ENCODE peak calls at places on chromosomes 5 and 9, in seven cellular contexts. G, V, P, L, U, K and J are unnamed samples.

GRCh38 chr9:16726023-16726422 is 144.4 kb downstream of the BNC2 start:
- DNase-seq in G (no peak), V (peak), P (no peak), L (peak), U (no peak), K (no peak), J (no peak)

GRCh38 chr5:91302335-91302734 is 80.8 kb downstream of the ARRDC3 start:
- DNase-seq in G (no peak), V (no peak), P (no peak), L (peak), U (no peak), K (no peak), J (no peak)

GRCh38 chr5:53071738-53072137 is 37.8 kb downstream of the MOCS2 start:
- DNase-seq in G (no peak), V (no peak), P (no peak), L (no peak), U (no peak), K (no peak), J (no peak)

GRCh38 chr5:149125386-149125891 is 15.9 kb upstream of the ABLIM3 start:
- DNase-seq in G (no peak), V (peak), P (peak), L (peak), U (no peak), K (no peak), J (no peak)

GRCh38 chr9:114883709-114884108 is 46.7 kb downstream of the TNFSF8 start:
- DNase-seq in G (no peak), V (no peak), P (no peak), L (no peak), U (no peak), K (no peak), J (no peak)

GRCh38 chr5:68264024-68264956 is 48.7 kb downstream of the PIK3R1 start:
- DNase-seq in G (no peak), V (no peak), P (peak), L (no peak), U (no peak), K (no peak), J (no peak)

GRCh38 chr9:78566948-78567675 is 270.2 kb downstream of the PSAT1 start:
- DNase-seq in G (no peak), V (peak), P (no peak), L (no peak), U (no peak), K (no peak), J (no peak)

GRCh38 chr5:126360467-126360866 is 62.7 kb upstream of the GRAMD2B start:
- DNase-seq in G (no peak), V (no peak), P (no peak), L (no peak), U (no peak), K (no peak), J (no peak)

GRCh38 chr5:148949871-148950863 is 112.7 kb downstream of the SH3TC2 start:
- DNase-seq in G (no peak), V (peak), P (no peak), L (no peak), U (no peak), K (peak), J (no peak)

GRCh38 chr5:103938151-103938671 is 375.6 kb upstream of the NUDT12 start:
- DNase-seq in G (no peak), V (no peak), P (no peak), L (no peak), U (no peak), K (no peak), J (no peak)

GRCh38 chr9:73009649-73010288 is 56.9 kb upstream of the ALDH1A1 start:
- DNase-seq in G (no peak), V (no peak), P (no peak), L (peak), U (no peak), K (no peak), J (no peak)

GRCh38 chr5:53381-54174 is 38.4 kb upstream of the PLEKHG4B start:
- DNase-seq in G (no peak), V (peak), P (peak), L (peak), U (no peak), K (no peak), J (no peak)

GRCh38 chr9:91741529-91741928 is 208.5 kb downstream of the ROR2 start:
- DNase-seq in G (no peak), V (peak), P (peak), L (no peak), U (no peak), K (no peak), J (no peak)

GRCh38 chr9:130426883-130427282 is 17.9 kb upstream of the ASS1 start:
- DNase-seq in G (no peak), V (peak), P (no peak), L (no peak), U (no peak), K (peak), J (peak)

GRCh38 chr9:93653762-93654161 is 77.4 kb downstream of the PHF2 start:
- DNase-seq in G (peak), V (no peak), P (no peak), L (no peak), U (no peak), K (peak), J (no peak)

GRCh38 chr9:86485359-86485758 is 131.1 kb upstream of the TUT7 start:
- DNase-seq in G (no peak), V (no peak), P (peak), L (no peak), U (no peak), K (no peak), J (no peak)

DNA sequence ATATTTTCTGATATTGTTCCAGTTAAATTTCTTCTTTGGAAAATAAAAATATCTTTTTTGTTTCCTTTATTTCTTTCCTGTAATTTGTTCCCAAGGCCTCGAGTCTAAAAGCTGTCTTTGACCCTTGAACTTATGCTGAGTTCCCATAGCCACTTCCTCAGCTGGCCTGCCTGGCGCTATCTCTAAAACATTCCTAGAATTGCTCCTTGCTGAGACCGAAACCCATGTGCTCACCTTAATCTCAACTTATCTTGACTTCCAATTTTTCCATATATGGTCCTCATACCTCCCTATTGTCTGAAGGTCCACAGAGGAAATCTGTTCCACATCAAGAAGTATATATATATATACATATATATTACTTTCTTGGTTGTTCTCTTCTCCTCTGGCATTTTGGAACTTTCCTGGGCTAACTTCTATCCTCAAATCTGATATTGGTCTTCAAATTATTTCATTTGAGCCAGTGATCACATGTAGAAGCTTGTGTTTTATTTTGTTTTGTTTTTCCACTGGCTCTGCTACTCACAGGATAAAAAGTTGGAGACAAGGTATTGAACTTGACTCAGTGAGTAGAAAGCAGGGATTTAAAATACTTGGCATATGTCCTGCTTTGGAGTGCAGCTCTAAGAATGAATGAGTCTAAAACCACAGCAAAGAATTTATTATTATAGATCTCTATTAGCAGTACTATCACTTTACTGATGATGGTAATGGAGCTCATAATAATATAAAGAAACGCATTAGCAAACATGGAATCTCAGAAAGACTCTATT is 45.2 kb downstream of the ENC1 start:
- DNase-seq in G (no peak), V (peak), P (peak), L (peak), U (no peak), K (no peak), J (no peak)
- H3K27ac ChIP-seq in G (no peak), V (no peak), P (no peak), L (no peak), U (no peak), K (peak), J (no peak)

DNA sequence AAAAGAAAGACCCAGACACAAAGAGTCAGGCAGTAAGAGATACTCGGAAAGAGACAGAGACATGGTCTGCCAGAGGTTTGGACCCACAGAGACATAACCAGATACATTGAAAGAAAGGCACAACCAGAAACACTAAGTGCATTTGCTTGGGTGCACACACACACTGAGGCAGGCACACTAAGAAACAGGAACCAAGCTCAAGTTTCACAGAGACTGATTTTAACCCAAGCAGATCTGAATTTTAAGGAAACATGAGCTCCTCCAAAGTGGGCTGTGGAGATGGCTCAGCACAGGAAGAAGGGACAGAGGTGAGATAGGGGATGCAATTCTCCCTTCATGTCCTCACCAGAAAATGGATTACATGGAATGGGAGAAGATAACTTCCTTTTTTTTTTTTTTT is 9.5 kb downstream of the AQP3 start:
- DNase-seq in G (no peak), V (no peak), P (no peak), L (no peak), U (no peak), K (no peak), J (no peak)
- H3K27ac ChIP-seq in G (no peak), V (no peak), P (no peak), L (no peak), U (no peak), K (no peak), J (no peak)

GRCh38 chr5:177300971-177301370 is 2.5 kb downstream of the RAB24 start:
- DNase-seq in G (no peak), V (no peak), P (no peak), L (no peak), U (no peak), K (no peak), J (no peak)
- H3K27ac ChIP-seq in G (peak), V (peak), P (peak), L (peak), U (no peak), K (peak), J (peak)

GRCh38 chr9:23537192-23538059 is 288.6 kb downstream of the ELAVL2 start:
- DNase-seq in G (no peak), V (no peak), P (no peak), L (peak), U (no peak), K (no peak), J (no peak)

GRCh38 chr9:23538060-23538387 is 288.0 kb downstream of the ELAVL2 start:
- DNase-seq in G (no peak), V (no peak), P (no peak), L (peak), U (no peak), K (no peak), J (no peak)

GRCh38 chr9:23539311-23539710 is 286.7 kb downstream of the ELAVL2 start:
- DNase-seq in G (no peak), V (no peak), P (no peak), L (no peak), U (no peak), K (no peak), J (no peak)

GRCh38 chr9:23541976-23542375 is 284.1 kb downstream of the ELAVL2 start:
- DNase-seq in G (no peak), V (peak), P (no peak), L (no peak), U (no peak), K (no peak), J (no peak)

DNA sequence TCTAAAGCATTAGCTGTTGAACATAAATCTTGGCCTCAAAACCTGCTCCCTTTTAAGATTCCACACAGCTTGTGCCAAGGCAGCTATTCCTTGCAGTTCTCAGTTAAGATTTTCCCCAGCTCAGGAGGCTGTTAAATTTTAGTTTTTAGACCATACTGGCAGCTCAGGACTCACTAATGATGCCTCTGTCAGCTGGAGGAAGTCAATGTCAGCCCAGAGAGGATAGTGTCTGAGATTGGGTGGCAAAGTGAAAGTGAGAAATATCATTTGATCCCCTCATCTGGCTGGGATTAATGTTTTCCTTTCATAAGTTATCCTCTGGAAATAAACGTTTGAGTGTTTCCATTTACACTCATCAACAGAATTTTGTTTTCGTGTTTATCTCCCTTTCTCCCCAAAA is 287.4 kb downstream of the ELAVL2 start:
- DNase-seq in G (no peak), V (no peak), P (no peak), L (no peak), U (no peak), K (no peak), J (no peak)
- H3K27ac ChIP-seq in G (no peak), V (no peak), P (no peak), L (no peak), U (no peak), K (no peak), J (no peak)

GRCh38 chr5:172035039-172035438 is 28.6 kb upstream of the FBXW11 start:
- DNase-seq in G (no peak), V (peak), P (no peak), L (no peak), U (no peak), K (no peak), J (no peak)
- H3K27ac ChIP-seq in G (no peak), V (no peak), P (no peak), L (no peak), U (no peak), K (no peak), J (no peak)